ENCODE peak calls at places on chromosome 16, in six cellular contexts. W is breast epithelium, Q is mesendoderm, D is lung, R is ovary, X is psoas muscle. N is an unnamed sample.

GRCh38 chr16:79808731-79809130 is 208.2 kb upstream of the MAF start:
- DNase-seq in X (no peak), D (no peak), Q (no peak), R (no peak), W (no peak), N (no peak)

GRCh38 chr16:64499211-64499610 is 622.7 kb downstream of the CDH11 start:
- DNase-seq in R (no peak), W (no peak), Q (peak; percentile 92), X (no peak), D (no peak), N (no peak)

GRCh38 chr16:28863929-28864886 is 565 bp downstream of the SH2B1 start:
- DNase-seq in R (peak; percentile 55), W (no peak), X (no peak), Q (no peak), D (no peak), N (peak; percentile 24)

GRCh38 chr16:73315645-73316044 is 267.7 kb upstream of the ZFHX3 start:
- DNase-seq in R (no peak), X (no peak), Q (no peak), W (no peak), D (no peak), N (no peak)

GRCh38 chr16:85051067-85051709 is 23.6 kb downstream of the KIAA0513 start:
- DNase-seq in Q (no peak), W (no peak), X (peak; percentile 1), D (no peak), R (no peak), N (no peak)

GRCh38 chr16:70737377-70738082 is 51.7 kb upstream of the MTSS2 start:
- DNase-seq in Q (no peak), W (peak; percentile 91), D (peak; percentile 52), X (peak; percentile 81), R (peak; percentile 64), N (peak; percentile 46)

GRCh38 chr16:77414752-77415231 is 20.0 kb downstream of the ADAMTS18 start:
- DNase-seq in X (no peak), W (no peak), D (no peak), R (no peak), Q (no peak), N (no peak)

GRCh38 chr16:84785843-84786538 is 33.8 kb upstream of the CRISPLD2 start:
- DNase-seq in Q (no peak), W (no peak), D (peak; percentile 65), X (no peak), R (peak; percentile 68), N (no peak)

GRCh38 chr16:66359012-66359411 is 7.5 kb upstream of the CDH5 start:
- DNase-seq in X (no peak), R (no peak), W (no peak), Q (no peak), D (no peak), N (no peak)

GRCh38 chr16:27646811-27647210 is 96.9 kb downstream of the KATNIP start:
- DNase-seq in X (no peak), D (no peak), W (no peak), Q (no peak), R (no peak), N (no peak)

GRCh38 chr16:12508054-12508453 is 295.6 kb downstream of the CPPED1 start:
- DNase-seq in W (no peak), X (no peak), Q (no peak), R (no peak), D (no peak), N (no peak)

GRCh38 chr16:80231888-80232287 is 308.9 kb upstream of the DYNLRB2 start:
- DNase-seq in W (no peak), X (no peak), D (no peak), Q (no peak), R (no peak), N (no peak)

GRCh38 chr16:55521792-55522191 is 12.9 kb downstream of the LPCAT2 start:
- DNase-seq in D (no peak), X (no peak), W (no peak), Q (no peak), R (no peak), N (no peak)

GRCh38 chr16:89290887-89291286 is 73.4 kb downstream of the ZNF778 start:
- DNase-seq in W (no peak), R (no peak), Q (peak; percentile 88), X (peak; percentile 45), D (no peak), N (no peak)

GRCh38 chr16:86585821-86586611 is 7.7 kb downstream of the FOXL1 start:
- DNase-seq in Q (no peak), W (no peak), D (no peak), R (no peak), X (no peak), N (no peak)

DNA sequence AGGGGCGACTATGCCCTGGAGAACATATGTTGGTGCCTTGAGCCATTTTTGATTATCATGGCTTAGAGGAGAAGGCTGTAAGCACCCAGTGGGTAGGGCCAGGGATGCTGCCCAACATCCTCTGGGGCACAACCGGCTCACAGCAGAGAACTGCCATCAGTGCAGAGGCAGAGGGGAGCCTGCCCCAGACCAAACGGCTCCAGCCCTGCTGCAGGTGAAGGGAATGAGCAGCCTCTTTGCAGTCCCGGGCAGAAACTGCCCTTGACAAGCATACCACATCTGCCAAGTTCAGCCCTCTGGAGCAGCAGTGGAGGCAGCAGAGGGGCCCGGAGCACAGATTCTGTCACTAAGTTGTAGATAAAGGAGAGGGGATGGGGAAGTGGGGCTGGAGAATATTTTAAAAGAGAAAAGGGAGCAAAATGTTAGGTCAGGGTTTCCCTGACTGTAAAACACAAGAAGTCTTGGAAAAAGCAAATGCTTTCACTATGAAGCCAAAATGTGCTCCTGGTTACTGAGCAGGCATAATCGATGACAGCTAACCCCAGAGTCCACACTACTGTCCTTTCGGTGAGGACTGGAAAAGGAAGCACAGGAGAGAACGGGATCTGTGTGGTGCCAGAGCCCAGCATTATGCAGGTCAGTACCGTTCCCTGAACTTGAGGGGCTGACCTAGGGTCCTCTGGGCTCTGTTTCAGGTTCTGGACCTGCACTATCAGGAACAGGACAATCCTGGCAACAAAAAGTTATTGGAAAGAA is 72.0 kb downstream of the CREBBP start:
- DNase-seq in X (no peak), Q (no peak), W (no peak), D (no peak), R (no peak), N (no peak)
- H3K4me3 ChIP-seq in X (no peak overlapping the region), Q (no peak overlapping the region), W (no peak overlapping the region), D (no peak overlapping the region), R (no peak overlapping the region), N (no peak overlapping the region)

GRCh38 chr16:53211253-53211652 is 156.5 kb downstream of the CHD9 start:
- DNase-seq in Q (no peak), X (no peak), W (no peak), R (no peak), D (no peak), N (no peak)
- H3K4me1 ChIP-seq in Q (no peaks in the 10 kb centered on the region), X (peaks cover 72% of the 10 kb centered on the region), W (peaks cover 14% of the 10 kb centered on the region), R (no peaks in the 10 kb centered on the region), D (peaks cover 19% of the 10 kb centered on the region), N (peaks cover 7% of the 10 kb centered on the region)

DNA sequence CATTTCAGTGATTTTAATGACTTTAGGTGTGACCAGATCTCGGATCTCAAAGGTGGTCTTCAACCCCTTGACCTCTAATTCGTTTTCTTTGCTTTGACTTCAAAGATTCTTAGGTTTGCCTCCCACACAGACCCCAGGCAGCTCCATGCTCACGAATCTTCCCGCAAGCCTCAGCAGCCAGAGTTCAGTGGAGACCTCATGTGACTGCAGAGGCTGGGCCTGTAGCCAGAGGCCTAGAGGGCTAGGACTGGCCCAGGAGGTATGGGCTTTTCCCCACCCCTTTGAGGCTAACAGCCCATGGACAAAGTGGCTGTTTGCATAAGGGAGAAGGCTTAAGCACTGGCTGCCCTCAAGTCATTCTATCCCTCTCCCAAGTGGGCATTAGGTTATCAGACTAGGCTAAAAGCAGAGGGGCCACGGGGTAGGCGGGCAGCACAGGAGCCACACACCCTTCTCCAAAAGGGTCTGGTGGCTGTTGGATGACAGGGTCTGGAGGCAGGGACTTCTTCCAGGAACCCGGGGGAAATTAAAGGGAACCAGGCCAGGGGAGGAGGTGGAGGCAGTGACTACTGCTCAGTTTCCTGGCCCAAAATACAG is 2.9 kb downstream of the HIRIP3 start:
- DNase-seq in Q (no peak), D (no peak), W (no peak), X (no peak), R (no peak), N (no peak)
- H3K36me3 ChIP-seq in Q (peaks cover 7% of the 10 kb centered on the region), D (peaks cover 2% of the 10 kb centered on the region), W (peaks cover 5% of the 10 kb centered on the region), X (peaks cover 3% of the 10 kb centered on the region), R (no peaks in the 10 kb centered on the region), N (peaks cover 6% of the 10 kb centered on the region)

GRCh38 chr16:81668243-81669097 is 110.6 kb upstream of the PLCG2 start:
- DNase-seq in W (no peak), D (no peak), Q (no peak), X (no peak), R (peak; percentile 46), N (no peak)
- H3K4me3 ChIP-seq in W (no peak overlapping the region), D (no peak overlapping the region), Q (no peak overlapping the region), X (no peak overlapping the region), R (no peak overlapping the region), N (no peak overlapping the region)

GRCh38 chr16:10938321-10938720 is 3.9 kb downstream of the DEXI start:
- DNase-seq in D (no peak), R (no peak), Q (no peak), W (no peak), X (no peak), N (no peak)

GRCh38 chr16:10940501-10941079 is 1.7 kb downstream of the DEXI start:
- DNase-seq in Q (no peak), R (peak; percentile 53), W (no peak), D (no peak), X (peak; percentile 67), N (no peak)

GRCh38 chr16:10939649-10940206 is 2.5 kb downstream of the DEXI start:
- DNase-seq in Q (no peak), X (no peak), R (no peak), W (no peak), D (no peak), N (no peak)

GRCh38 chr16:10937068-10937859 is 5.0 kb downstream of the DEXI start:
- DNase-seq in R (no peak), D (no peak), W (no peak), Q (no peak), X (peak; percentile 53), N (no peak)

DNA sequence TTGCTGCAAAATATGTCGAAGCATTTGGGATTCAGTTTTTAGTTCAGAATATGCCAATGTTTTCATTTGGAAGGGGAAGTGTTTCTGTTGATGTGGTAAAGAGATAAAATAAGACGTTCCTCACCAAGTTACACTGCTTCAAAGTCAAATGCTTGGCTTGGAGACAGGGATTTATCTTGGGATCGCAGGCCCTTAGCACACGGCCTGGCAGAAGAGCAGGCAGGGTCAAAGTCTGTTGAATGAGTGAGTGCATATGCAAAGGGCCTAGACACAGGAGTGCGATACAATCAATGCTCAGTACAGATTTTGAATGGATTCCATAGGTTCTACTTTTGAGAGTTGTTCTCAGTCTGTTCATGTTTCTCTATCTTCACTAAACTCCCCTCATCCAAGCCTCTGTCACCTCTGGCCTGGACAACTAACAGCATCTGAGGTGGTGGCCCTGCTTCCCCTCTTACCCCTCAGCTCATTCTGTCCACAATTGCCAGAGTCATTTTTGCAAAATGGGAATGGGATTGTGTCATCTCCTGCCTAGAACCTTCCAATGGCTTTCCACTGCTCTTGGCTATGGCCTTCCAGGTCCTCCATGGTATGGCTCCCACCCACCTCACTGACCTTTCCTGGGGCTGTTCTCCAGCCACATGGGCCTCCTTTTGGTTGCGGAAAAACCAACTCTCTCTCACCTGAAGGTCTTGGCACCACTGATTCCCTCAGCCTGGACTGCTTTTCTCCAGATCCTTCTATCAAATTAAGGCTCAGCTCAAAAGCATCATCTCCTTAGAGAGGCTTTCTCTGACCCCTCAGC is 3.2 kb downstream of the DEXI start:
- DNase-seq in R (no peak), Q (no peak), W (no peak), X (no peak), D (no peak), N (no peak)
- H3K4me1 ChIP-seq in R (peaks cover 21% of the 10 kb centered on the region), Q (peaks cover 11% of the 10 kb centered on the region), W (peaks cover 46% of the 10 kb centered on the region), X (peaks cover 76% of the 10 kb centered on the region), D (peaks cover 47% of the 10 kb centered on the region), N (peaks cover 79% of the 10 kb centered on the region)